ENCODE peak calls at places on chromosomes 3 and 15, in ten cellular contexts. E, X, M, V, Q, L, G, F, W and N are unnamed samples.

GRCh38 chr3:147361671-147362420 is 44.5 kb downstream of the ZIC4 start:
- DNase-seq in F (peak; percentile 92), M (peak; percentile 41), W (peak; percentile 75), E (no peak), G (no peak), V (no peak), Q (peak; percentile 81), L (peak; percentile 3), X (no peak), N (no peak)

GRCh38 chr3:150130404-150131100 is 159.9 kb upstream of the PFN2 start:
- DNase-seq in V (no peak), W (peak; percentile 47), Q (no peak), F (peak; percentile 86), L (no peak), G (no peak), M (no peak), X (no peak), E (no peak), N (no peak)

GRCh38 chr3:152365766-152366593 is 97.3 kb downstream of the MBNL1 start:
- DNase-seq in W (no peak), G (no peak), M (peak; percentile 77), X (peak; percentile 59), V (no peak), Q (peak; percentile 61), F (no peak), E (no peak), L (peak; percentile 51), N (no peak)

GRCh38 chr3:38805765-38806386 is 10.1 kb downstream of the SCN10A start:
- DNase-seq in X (peak; percentile 74), M (peak; percentile 80), F (peak; percentile 95), E (no peak), L (peak; percentile 67), G (no peak), V (no peak), W (no peak), Q (peak; percentile 65), N (no peak)

GRCh38 chr15:43922021-43922420 is 95.2 kb downstream of the WDR76 start:
- DNase-seq in E (no peak), X (peak; percentile 73), Q (no peak), L (peak; percentile 72), M (no peak), F (no peak), G (no peak), V (no peak), W (no peak), N (no peak)

GRCh38 chr3:8500208-8500961 is 1.2 kb upstream of the LMCD1 start:
- DNase-seq in E (no peak), W (no peak), G (peak; percentile 31), V (no peak), L (no peak), M (peak; percentile 61), Q (no peak), X (peak; percentile 81), F (peak; percentile 52), N (no peak)

GRCh38 chr3:177050466-177051237 is 146.6 kb downstream of the TBL1XR1 start:
- DNase-seq in W (no peak), E (no peak), L (peak; percentile 24), M (peak; percentile 72), F (peak; percentile 36), X (peak; percentile 64), G (no peak), Q (peak; percentile 77), V (no peak), N (no peak)

GRCh38 chr3:35446896-35447295 is 192.4 kb upstream of the ARPP21 start:
- DNase-seq in G (no peak), F (no peak), M (no peak), X (no peak), V (no peak), L (no peak), Q (no peak), W (no peak), E (no peak), N (no peak)

GRCh38 chr3:40901298-40901697 is 298.0 kb upstream of the CTNNB1 start:
- DNase-seq in X (no peak), F (no peak), M (no peak), E (no peak), Q (no peak), V (no peak), G (no peak), W (no peak), L (no peak), N (no peak)

DNA sequence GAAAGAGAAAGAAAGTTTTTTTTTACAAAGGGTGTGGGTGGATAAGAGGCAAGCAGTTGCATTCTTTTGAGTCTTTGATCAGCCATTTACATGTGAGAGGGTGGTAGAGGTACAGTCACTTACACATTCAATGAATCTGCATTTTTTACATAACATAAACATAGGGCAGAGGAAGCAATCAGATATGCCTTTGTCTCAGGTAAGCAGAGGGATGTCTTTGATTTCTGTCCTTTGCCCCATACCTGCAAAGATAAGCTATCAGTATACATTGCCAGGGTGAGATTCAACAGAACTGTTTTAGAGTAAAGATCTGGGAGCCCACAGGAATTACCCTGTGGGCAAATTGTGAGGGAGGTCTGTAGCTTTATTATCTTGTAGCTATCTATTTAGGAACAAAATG is 5.4 kb upstream of the PPP1R2 start:
- DNase-seq in V (no peak), F (peak; percentile 25), E (no peak), Q (no peak), X (no peak), L (no peak), W (no peak), M (no peak), G (no peak), N (no peak)
- H3K4me1 ChIP-seq in V (peaks cover 30% of the 10 kb centered on the region), F (peaks cover 36% of the 10 kb centered on the region), E (no peaks in the 10 kb centered on the region), Q (peaks cover 22% of the 10 kb centered on the region), X (peaks cover 2% of the 10 kb centered on the region), L (peaks cover 19% of the 10 kb centered on the region), W (peaks cover 52% of the 10 kb centered on the region), M (peaks cover 18% of the 10 kb centered on the region), G (peaks cover 5% of the 10 kb centered on the region), N (peaks cover 51% of the 10 kb centered on the region)

GRCh38 chr3:36633060-36633459 is 131.3 kb downstream of the DCLK3 start:
- DNase-seq in M (no peak), L (no peak), G (no peak), V (no peak), Q (no peak), W (no peak), X (no peak), E (no peak), F (no peak), N (no peak)

GRCh38 chr3:36631549-36631948 is 132.8 kb downstream of the DCLK3 start:
- DNase-seq in W (peak; percentile 45), F (peak; percentile 16), X (no peak), E (no peak), M (no peak), V (no peak), G (no peak), L (no peak), Q (no peak), N (no peak)

GRCh38 chr3:36635731-36636130 is 128.6 kb downstream of the DCLK3 start:
- DNase-seq in G (no peak), W (no peak), V (no peak), L (peak; percentile 86), F (no peak), X (peak; percentile 26), Q (no peak), E (no peak), M (peak; percentile 59), N (no peak)
- H3K4me1 ChIP-seq in G (no peaks in the 10 kb centered on the region), W (no peaks in the 10 kb centered on the region), V (no peaks in the 10 kb centered on the region), L (no peaks in the 10 kb centered on the region), F (peaks cover 8% of the 10 kb centered on the region), X (no peaks in the 10 kb centered on the region), Q (no peaks in the 10 kb centered on the region), E (no peaks in the 10 kb centered on the region), M (no peaks in the 10 kb centered on the region), N (no peaks in the 10 kb centered on the region)

GRCh38 chr3:141234283-141234682 is 2.7 kb downstream of the PXYLP1 start:
- DNase-seq in E (peak; percentile 55), L (no peak), F (no peak), W (peak; percentile 89), Q (no peak), X (no peak), G (no peak), V (no peak), M (no peak), N (peak; percentile 51)

GRCh38 chr3:141231101-141231922 is at the start of gene PXYLP1:
- DNase-seq in F (peak; percentile 90), X (peak; percentile 85), L (peak; percentile 78), E (peak; percentile 97), W (peak; percentile 96), Q (peak; percentile 89), G (peak; percentile 93), M (peak; percentile 97), V (peak; percentile 97), N (peak; percentile 96)

GRCh38 chr3:141235661-141236171 is 4.1 kb downstream of the PXYLP1 start:
- DNase-seq in M (no peak), V (no peak), X (no peak), Q (no peak), L (no peak), F (peak; percentile 44), W (peak; percentile 82), E (no peak), G (no peak), N (no peak)

GRCh38 chr3:141231923-141232861 is 567 bp downstream of the PXYLP1 start:
- DNase-seq in V (peak; percentile 75), G (peak; percentile 68), M (peak; percentile 45), E (peak; percentile 45), W (peak; percentile 90), L (peak; percentile 45), X (no peak), Q (peak; percentile 24), F (peak; percentile 76), N (peak; percentile 63)

DNA sequence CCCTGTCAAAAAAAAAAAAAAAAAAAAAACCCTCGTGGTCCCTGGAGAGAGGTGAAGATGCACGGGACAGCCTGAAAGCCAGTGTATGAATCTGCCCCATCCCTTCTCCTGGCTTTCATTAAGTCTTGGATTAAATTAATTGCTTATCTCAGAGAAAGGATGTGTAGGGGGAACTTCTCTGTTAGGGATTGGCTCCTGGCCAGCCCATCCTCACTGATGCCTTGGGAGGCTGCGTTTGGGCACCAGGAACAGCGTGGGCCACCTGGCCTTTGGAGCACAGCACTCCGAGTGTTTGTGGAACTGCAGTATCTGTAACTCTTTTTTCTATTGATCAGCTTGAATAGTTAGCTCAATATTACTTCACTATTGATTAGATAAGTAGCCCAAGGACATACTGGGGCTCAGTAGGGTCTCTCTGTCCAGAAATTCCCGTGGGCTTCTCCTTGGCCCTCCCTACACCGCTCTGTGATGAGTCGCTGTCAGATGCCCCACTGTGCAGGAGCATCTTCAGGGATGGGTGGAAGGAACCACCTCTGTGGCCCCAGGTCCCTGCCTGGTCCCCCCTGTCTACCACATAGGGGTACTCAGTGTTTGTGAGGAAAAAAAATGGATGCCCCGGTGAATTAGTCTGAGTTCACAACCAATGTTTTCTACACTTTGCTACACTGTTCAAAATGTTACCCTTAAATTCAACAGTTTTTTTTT is 2.0 kb downstream of the PXYLP1 start:
- DNase-seq in G (no peak), M (no peak), L (no peak), V (no peak), E (no peak), F (no peak), W (peak; percentile 57), X (no peak), Q (no peak), N (no peak)
- H3K4me1 ChIP-seq in G (peaks cover 6% of the 10 kb centered on the region), M (peaks cover 7% of the 10 kb centered on the region), L (peaks cover 6% of the 10 kb centered on the region), V (peaks cover 19% of the 10 kb centered on the region), E (peaks cover 20% of the 10 kb centered on the region), F (peaks cover 21% of the 10 kb centered on the region), W (peaks cover 27% of the 10 kb centered on the region), X (peaks cover 7% of the 10 kb centered on the region), Q (no peaks in the 10 kb centered on the region), N (peaks cover 7% of the 10 kb centered on the region)

DNA sequence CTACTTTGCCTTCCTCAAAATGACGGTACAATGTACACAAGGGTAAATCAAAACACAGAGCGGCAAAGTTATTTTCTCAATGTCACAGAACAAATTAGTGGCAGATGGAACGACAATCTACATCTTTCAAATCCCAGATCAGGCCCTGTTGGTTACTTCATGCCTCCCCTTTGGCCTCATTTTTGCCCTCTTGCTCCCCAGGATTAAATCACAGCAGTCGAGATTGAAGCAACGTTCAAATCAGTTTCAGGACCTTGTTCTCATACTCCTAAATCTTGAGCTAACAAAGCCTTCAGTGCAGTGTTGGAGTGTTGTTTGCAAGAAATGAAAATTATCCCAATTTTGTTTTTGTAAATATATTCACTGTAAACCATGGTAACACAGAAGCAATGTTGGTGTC is 91.4 kb downstream of the FBN1 start:
- DNase-seq in F (no peak), V (no peak), W (no peak), M (no peak), L (no peak), E (no peak), Q (no peak), G (no peak), X (no peak), N (no peak)
- H3K4me1 ChIP-seq in F (no peaks in the 10 kb centered on the region), V (peaks cover 8% of the 10 kb centered on the region), W (peaks cover 83% of the 10 kb centered on the region), M (peaks cover 71% of the 10 kb centered on the region), L (no peaks in the 10 kb centered on the region), E (no peaks in the 10 kb centered on the region), Q (peaks cover 39% of the 10 kb centered on the region), G (peaks cover 11% of the 10 kb centered on the region), X (peaks cover 17% of the 10 kb centered on the region), N (no peaks in the 10 kb centered on the region)